ENCODE peak calls at places on chromosomes 2 and 18, in six cellular contexts. One of them, this sample, is unnamed.
A peak's percentile ranks its signal among the peaks of the same experiment; 100 is the strongest.

GRCh38 chr2:190607657-190608357 is 41.1 kb upstream of the NAB1 start:
- DNase-seq in tibial artery: no peak
- DNase-seq in stomach: no peak
- DNase-seq in SK-N-SH: no peak
- DNase-seq in left lung: no peak
- DNase-seq in colonic mucosa: no peak
- DNase-seq in this sample: no peak

GRCh38 chr2:128607981-128608506 is 289.4 kb upstream of the HS6ST1 start:
- DNase-seq in SK-N-SH: peak; percentile 51
- DNase-seq in left lung: peak; percentile 71
- DNase-seq in colonic mucosa: no peak
- DNase-seq in stomach: no peak
- DNase-seq in tibial artery: no peak
- DNase-seq in this sample: no peak

GRCh38 chr2:176418768-176419167 is 149.5 kb downstream of the MTX2 start:
- DNase-seq in colonic mucosa: no peak
- DNase-seq in left lung: no peak
- DNase-seq in stomach: no peak
- DNase-seq in SK-N-SH: no peak
- DNase-seq in tibial artery: no peak
- DNase-seq in this sample: no peak

GRCh38 chr2:152336103-152336853 is 1.3 kb downstream of the FMNL2 start:
- DNase-seq in colonic mucosa: peak; percentile 79
- DNase-seq in stomach: peak; percentile 58
- DNase-seq in tibial artery: peak; percentile 83
- DNase-seq in left lung: peak; percentile 86
- DNase-seq in SK-N-SH: peak; percentile 74
- DNase-seq in this sample: peak; percentile 68

GRCh38 chr2:240595381-240596079 is 9.0 kb downstream of the CAPN10 start:
- DNase-seq in SK-N-SH: peak; percentile 76
- DNase-seq in tibial artery: no peak
- DNase-seq in colonic mucosa: peak; percentile 55
- DNase-seq in left lung: no peak
- DNase-seq in stomach: no peak
- DNase-seq in this sample: peak; percentile 25

GRCh38 chr2:21194828-21195227 is 71.1 kb downstream of the TDRD15 start:
- DNase-seq in left lung: no peak
- DNase-seq in tibial artery: no peak
- DNase-seq in stomach: no peak
- DNase-seq in SK-N-SH: peak; percentile 42
- DNase-seq in colonic mucosa: no peak
- DNase-seq in this sample: no peak

GRCh38 chr2:208025814-208026184 is 472 bp upstream of the PLEKHM3 start:
- DNase-seq in SK-N-SH: peak; percentile 33
- DNase-seq in stomach: no peak
- DNase-seq in tibial artery: no peak
- DNase-seq in colonic mucosa: no peak
- DNase-seq in left lung: no peak
- DNase-seq in this sample: no peak

GRCh38 chr2:56185101-56185581 is 1.4 kb downstream of the CCDC85A start:
- DNase-seq in stomach: no peak
- DNase-seq in tibial artery: peak; percentile 31
- DNase-seq in SK-N-SH: peak; percentile 34
- DNase-seq in left lung: peak; percentile 80
- DNase-seq in colonic mucosa: peak; percentile 37
- DNase-seq in this sample: no peak

DNA sequence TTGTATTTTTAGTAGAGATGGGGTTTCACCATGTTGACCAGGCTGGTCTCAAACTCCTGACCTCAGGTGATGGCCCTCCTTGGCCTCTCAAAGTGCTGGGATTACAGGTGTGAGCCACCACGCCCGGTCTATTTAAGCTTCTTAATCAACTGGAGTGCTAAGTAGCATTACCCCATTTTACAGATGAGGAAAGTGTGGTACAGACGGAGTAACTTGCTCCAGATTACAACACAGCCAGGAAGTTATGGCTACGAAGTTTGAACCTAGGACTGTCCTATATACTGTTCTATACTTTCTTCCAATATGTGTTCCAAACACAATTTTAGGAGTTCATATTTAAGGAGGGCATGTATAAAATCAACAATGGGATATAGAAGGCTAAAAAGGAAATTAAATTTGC is 197.7 kb downstream of the TGIF1 start:
- DNase-seq in tibial artery: no peak
- DNase-seq in colonic mucosa: no peak
- DNase-seq in SK-N-SH: no peak
- DNase-seq in left lung: no peak
- DNase-seq in stomach: no peak
- DNase-seq in this sample: no peak
- TF ChIP-seq CTCF in tibial artery: no peak
- TF ChIP-seq CTCF in colonic mucosa: no peak
- TF ChIP-seq CTCF in SK-N-SH: no peak
- TF ChIP-seq CTCF in left lung: no peak
- TF ChIP-seq CTCF in stomach: no peak
- TF ChIP-seq CTCF in this sample: no peak

GRCh38 chr2:15626126-15626525 is 34.5 kb downstream of the DDX1 start:
- DNase-seq in colonic mucosa: no peak
- DNase-seq in SK-N-SH: no peak
- DNase-seq in stomach: no peak
- DNase-seq in left lung: no peak
- DNase-seq in tibial artery: no peak
- DNase-seq in this sample: no peak
- H3K36me3 ChIP-seq in colonic mucosa: peaks cover 11% of the 10 kb centered on the region
- H3K36me3 ChIP-seq in SK-N-SH: peaks cover 95% of the 10 kb centered on the region
- H3K36me3 ChIP-seq in stomach: peaks cover 100% of the 10 kb centered on the region
- H3K36me3 ChIP-seq in left lung: no peaks in the 10 kb centered on the region
- H3K36me3 ChIP-seq in tibial artery: peaks cover 52% of the 10 kb centered on the region
- H3K36me3 ChIP-seq in this sample: no peaks in the 10 kb centered on the region

DNA sequence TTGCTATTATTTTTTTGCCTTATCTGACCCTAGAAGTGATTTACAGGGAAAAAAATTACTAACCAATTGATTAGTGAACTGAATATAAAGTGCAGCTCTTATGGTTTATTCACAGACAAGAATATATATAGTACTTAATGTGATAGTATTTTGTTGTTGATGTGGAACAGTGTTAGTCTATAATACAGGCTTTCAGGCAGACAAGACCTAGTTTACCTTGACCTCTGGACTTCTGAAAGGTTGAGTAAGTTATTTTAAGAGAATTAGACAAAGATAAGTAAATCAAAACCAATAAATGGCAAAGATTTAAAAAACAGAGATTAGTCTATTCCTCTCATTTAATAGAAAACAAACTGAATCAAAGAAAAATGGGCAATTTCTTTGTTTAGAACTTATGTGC is 46.0 kb downstream of the SCN1A start:
- DNase-seq in colonic mucosa: no peak
- DNase-seq in SK-N-SH: no peak
- DNase-seq in left lung: no peak
- DNase-seq in tibial artery: no peak
- DNase-seq in stomach: no peak
- DNase-seq in this sample: no peak
- H3K27ac ChIP-seq in colonic mucosa: no peak overlapping the region
- H3K27ac ChIP-seq in SK-N-SH: no peak overlapping the region
- H3K27ac ChIP-seq in left lung: no peak overlapping the region
- H3K27ac ChIP-seq in tibial artery: no peak overlapping the region
- H3K27ac ChIP-seq in stomach: no peak overlapping the region
- H3K27ac ChIP-seq in this sample: no peak overlapping the region

GRCh38 chr2:36326286-36326685 is 29.3 kb upstream of the CRIM1 start:
- DNase-seq in tibial artery: no peak
- DNase-seq in SK-N-SH: no peak
- DNase-seq in colonic mucosa: no peak
- DNase-seq in left lung: no peak
- DNase-seq in stomach: no peak
- DNase-seq in this sample: no peak

GRCh38 chr2:36318547-36318946 is 37.0 kb upstream of the CRIM1 start:
- DNase-seq in SK-N-SH: no peak
- DNase-seq in colonic mucosa: no peak
- DNase-seq in tibial artery: no peak
- DNase-seq in stomach: no peak
- DNase-seq in left lung: no peak
- DNase-seq in this sample: no peak

GRCh38 chr2:36322108-36322507 is 33.5 kb upstream of the CRIM1 start:
- DNase-seq in stomach: no peak
- DNase-seq in SK-N-SH: no peak
- DNase-seq in left lung: no peak
- DNase-seq in tibial artery: no peak
- DNase-seq in colonic mucosa: no peak
- DNase-seq in this sample: peak; percentile 1
- TF ChIP-seq CTCF in stomach: peak; percentile 9
- TF ChIP-seq CTCF in SK-N-SH: peak; percentile 61
- TF ChIP-seq CTCF in left lung: no peak
- TF ChIP-seq CTCF in tibial artery: peak; percentile 8
- TF ChIP-seq CTCF in colonic mucosa: peak; percentile 10
- TF ChIP-seq CTCF in this sample: peak; percentile 8

GRCh38 chr2:239245107-239245506 is 155.7 kb downstream of the HDAC4 start:
- DNase-seq in stomach: peak; percentile 8
- DNase-seq in SK-N-SH: no peak
- DNase-seq in left lung: no peak
- DNase-seq in colonic mucosa: no peak
- DNase-seq in tibial artery: no peak
- DNase-seq in this sample: peak; percentile 68
- H3K36me3 ChIP-seq in stomach: no peaks in the 10 kb centered on the region
- H3K36me3 ChIP-seq in SK-N-SH: no peaks in the 10 kb centered on the region
- H3K36me3 ChIP-seq in left lung: no peaks in the 10 kb centered on the region
- H3K36me3 ChIP-seq in colonic mucosa: no peaks in the 10 kb centered on the region
- H3K36me3 ChIP-seq in tibial artery: no peaks in the 10 kb centered on the region
- H3K36me3 ChIP-seq in this sample: no peaks in the 10 kb centered on the region

DNA sequence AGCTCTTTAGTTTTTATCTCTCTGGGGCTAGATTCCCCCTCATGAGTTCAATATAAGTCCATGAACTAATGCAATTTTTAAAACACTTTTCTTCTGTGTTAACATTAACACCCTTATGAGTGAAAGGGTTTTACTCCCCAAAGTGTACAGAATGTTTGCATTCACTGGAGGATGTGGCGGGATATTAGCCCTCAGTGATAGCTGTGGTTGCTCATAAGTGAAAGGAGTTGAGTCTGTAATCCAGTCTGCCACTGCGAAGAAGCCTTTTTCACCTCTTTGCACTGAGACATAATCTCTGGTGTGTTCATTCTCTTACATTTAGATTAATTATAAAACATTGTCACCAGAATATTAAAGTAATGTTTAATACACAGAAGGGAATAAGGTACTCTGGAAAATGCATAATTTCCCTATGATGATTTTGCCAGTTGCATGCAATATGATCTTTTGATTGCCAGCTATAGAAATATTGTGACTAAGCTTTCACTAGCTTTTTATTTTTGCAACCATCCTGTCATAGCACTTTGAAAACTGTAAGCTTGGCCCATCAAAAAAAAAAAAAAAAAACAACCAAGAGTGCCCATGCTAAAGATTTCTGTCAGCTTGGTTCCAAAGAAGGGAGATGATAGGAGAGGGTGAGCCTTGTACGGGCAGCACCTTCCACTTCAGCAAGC is 113.2 kb downstream of the BCL11A start:
- DNase-seq in colonic mucosa: no peak
- DNase-seq in tibial artery: no peak
- DNase-seq in SK-N-SH: no peak
- DNase-seq in stomach: no peak
- DNase-seq in left lung: no peak
- DNase-seq in this sample: no peak
- H3K27ac ChIP-seq in colonic mucosa: no peak overlapping the region
- H3K27ac ChIP-seq in tibial artery: no peak overlapping the region
- H3K27ac ChIP-seq in SK-N-SH: no peak overlapping the region
- H3K27ac ChIP-seq in stomach: no peak overlapping the region
- H3K27ac ChIP-seq in left lung: no peak overlapping the region
- H3K27ac ChIP-seq in this sample: no peak overlapping the region

GRCh38 chr2:160324161-160324768 is 124.2 kb upstream of the ITGB6 start:
- DNase-seq in tibial artery: peak; percentile 65
- DNase-seq in colonic mucosa: peak; percentile 58
- DNase-seq in left lung: peak; percentile 31
- DNase-seq in stomach: peak; percentile 63
- DNase-seq in SK-N-SH: peak; percentile 39
- DNase-seq in this sample: peak; percentile 64
- TF ChIP-seq CTCF in tibial artery: peak; percentile 67
- TF ChIP-seq CTCF in colonic mucosa: peak; percentile 70
- TF ChIP-seq CTCF in left lung: peak; percentile 66
- TF ChIP-seq CTCF in stomach: peak; percentile 69
- TF ChIP-seq CTCF in SK-N-SH: peak; percentile 81
- TF ChIP-seq CTCF in this sample: peak; percentile 62

This sample was measured in adrenal gland.